ENCODE peak calls at places on chromosomes 16 and 17, in ten cellular contexts. C, I, J, V, E, S, Y, G, B and F are unnamed samples.

GRCh38 chr17:56125830-56126819 is 27.1 kb upstream of the ANKFN1 start:
- DNase-seq in E (peak), V (no peak), C (no peak), Y (peak), B (peak), G (peak), S (no peak), J (no peak), I (peak), F (peak)

GRCh38 chr17:19345486-19346350 is 16.8 kb downstream of the B9D1 start:
- DNase-seq in B (no peak), Y (no peak), C (peak), V (no peak), J (no peak), G (no peak), S (no peak), E (no peak), I (no peak), F (no peak)

GRCh38 chr16:76756951-76757350 is 434.0 kb upstream of the MON1B start:
- DNase-seq in C (no peak), I (no peak), Y (no peak), E (no peak), B (no peak), J (no peak), V (no peak), G (no peak), S (no peak), F (no peak)

GRCh38 chr16:79599256-79599836 is 1.2 kb downstream of the MAF start:
- DNase-seq in Y (no peak), I (no peak), C (peak), J (no peak), S (peak), G (peak), E (no peak), B (no peak), V (no peak), F (no peak)

GRCh38 chr17:16444258-16444886 is 29.0 kb downstream of the TRPV2 start:
- DNase-seq in V (peak), Y (no peak), E (no peak), S (no peak), I (no peak), G (no peak), J (no peak), C (no peak), B (no peak), F (no peak)

GRCh38 chr16:87897563-87898505 is 28.5 kb upstream of the SLC7A5 start:
- DNase-seq in I (no peak), G (no peak), V (no peak), Y (no peak), C (no peak), S (no peak), B (peak), J (no peak), E (no peak), F (no peak)

GRCh38 chr16:70789231-70789926 is 11.6 kb downstream of the VAC14 start:
- DNase-seq in E (peak), B (no peak), I (no peak), Y (peak), J (no peak), S (peak), G (no peak), C (no peak), V (peak), F (peak)

GRCh38 chr16:13968835-13969234 is 48.9 kb downstream of the ERCC4 start:
- DNase-seq in E (no peak), C (no peak), B (no peak), G (peak), I (no peak), J (no peak), S (no peak), V (no peak), Y (no peak), F (no peak)

GRCh38 chr16:24670623-24671454 is 58.6 kb upstream of the TNRC6A start:
- DNase-seq in G (peak), E (peak), B (peak), V (no peak), Y (peak), I (peak), S (peak), J (peak), C (peak), F (peak)

GRCh38 chr17:44919885-44920564 is 4.7 kb upstream of the GFAP start:
- DNase-seq in E (peak), Y (peak), C (peak), V (peak), J (no peak), B (peak), S (peak), I (peak), G (peak), F (peak)

GRCh38 chr16:25009822-25010221 is 5.3 kb downstream of the ARHGAP17 start:
- DNase-seq in G (no peak), C (peak), I (no peak), Y (no peak), E (no peak), B (no peak), J (no peak), V (no peak), S (peak), F (peak)

GRCh38 chr17:50872710-50873424 is 6.7 kb upstream of the TOB1 start:
- DNase-seq in B (no peak), V (peak), S (no peak), G (no peak), I (peak), E (no peak), J (no peak), C (no peak), Y (no peak), F (peak)

GRCh38 chr16:19912445-19913305 is 28.0 kb upstream of the GPRC5B start:
- DNase-seq in I (no peak), Y (no peak), C (no peak), J (peak), E (no peak), S (no peak), B (no peak), V (no peak), G (no peak), F (peak)

GRCh38 chr16:87789437-87790277 is 23.9 kb upstream of the KLHDC4 start:
- DNase-seq in G (no peak), Y (no peak), V (peak), I (no peak), B (no peak), S (no peak), E (no peak), J (peak), C (no peak), F (peak)

GRCh38 chr16:66934138-66934838 is at the start of gene CIAO2B:
- DNase-seq in C (peak), B (peak), G (peak), E (peak), Y (peak), I (peak), J (no peak), V (peak), S (peak), F (peak)

GRCh38 chr16:58028541-58029070 is 3.1 kb downstream of the MMP15 start:
- DNase-seq in S (no peak), E (no peak), J (no peak), B (no peak), G (no peak), Y (no peak), I (no peak), V (no peak), C (peak), F (no peak)

GRCh38 chr17:78313735-78314648 is 45.9 kb downstream of the SOCS3 start:
- DNase-seq in S (peak), V (peak), B (peak), J (no peak), C (peak), I (no peak), Y (no peak), G (peak), E (no peak), F (peak)

GRCh38 chr17:78314683-78315354 is 45.1 kb downstream of the SOCS3 start:
- DNase-seq in J (no peak), S (no peak), E (no peak), B (no peak), C (no peak), I (no peak), G (no peak), Y (no peak), V (no peak), F (no peak)

GRCh38 chr17:78316115-78316866 is 43.6 kb downstream of the SOCS3 start:
- DNase-seq in G (no peak), S (no peak), C (no peak), B (no peak), E (no peak), J (no peak), Y (no peak), I (no peak), V (no peak), F (no peak)

GRCh38 chr17:78316867-78317816 is 42.7 kb downstream of the SOCS3 start:
- DNase-seq in V (peak), G (peak), I (no peak), E (no peak), S (no peak), J (peak), C (peak), Y (no peak), B (no peak), F (peak)

GRCh38 chr17:78315355-78316114 is 44.3 kb downstream of the SOCS3 start:
- DNase-seq in B (no peak), J (peak), Y (peak), C (peak), S (peak), E (peak), G (no peak), I (peak), V (peak), F (peak)
- TF ChIP-seq CTCF in B (peak), J (peak), Y (no peak), C (no peak), S (no peak), E (no peak), G (no peak), I (peak), V (no peak), F (no peak)

DNA sequence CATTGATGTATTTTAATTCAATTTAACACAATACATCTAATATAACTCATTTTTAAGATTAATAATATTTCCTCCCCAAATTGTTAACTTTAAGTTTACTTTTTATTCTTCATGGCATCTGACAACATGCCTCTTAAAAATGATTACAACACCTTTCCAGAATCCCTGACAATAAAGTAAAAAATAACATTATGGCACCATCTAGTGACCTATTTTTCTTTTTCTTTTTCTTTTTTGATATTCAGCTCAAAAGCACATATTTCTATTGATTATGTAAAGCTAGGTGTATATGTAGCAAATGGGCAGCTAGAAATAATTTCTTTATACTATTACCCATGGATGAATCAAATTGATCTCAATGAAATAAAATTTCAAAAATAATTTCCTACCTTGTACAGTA is 834.3 kb upstream of the CDH8 start:
- DNase-seq in G (no peak), B (no peak), I (no peak), C (no peak), Y (no peak), S (no peak), V (no peak), J (no peak), E (no peak), F (no peak)
- TF ChIP-seq CTCF in G (no peak), B (peak), I (no peak), C (no peak), Y (no peak), S (peak), V (no peak), J (no peak), E (no peak), F (no peak)

GRCh38 chr17:29931253-29931932 is 1.4 kb upstream of the SSH2 start:
- DNase-seq in G (peak), C (peak), B (peak), E (peak), J (peak), S (peak), V (peak), Y (peak), I (peak), F (peak)

GRCh38 chr17:29933379-29933778 is 3.4 kb upstream of the SSH2 start:
- DNase-seq in Y (no peak), B (no peak), G (peak), C (no peak), V (no peak), J (no peak), S (no peak), I (peak), E (no peak), F (peak)

GRCh38 chr17:29941334-29941733 is at the start of gene EFCAB5:
- DNase-seq in J (no peak), G (no peak), E (no peak), S (no peak), V (no peak), B (no peak), C (no peak), I (no peak), Y (no peak), F (no peak)

GRCh38 chr17:29936724-29937123 is 4.7 kb upstream of the EFCAB5 start:
- DNase-seq in B (no peak), J (no peak), V (no peak), Y (no peak), E (no peak), S (no peak), I (no peak), G (no peak), C (no peak), F (no peak)
- TF ChIP-seq CTCF in B (no peak), J (no peak), V (no peak), Y (no peak), E (no peak), S (no peak), I (no peak), G (no peak), C (no peak), F (no peak)

DNA sequence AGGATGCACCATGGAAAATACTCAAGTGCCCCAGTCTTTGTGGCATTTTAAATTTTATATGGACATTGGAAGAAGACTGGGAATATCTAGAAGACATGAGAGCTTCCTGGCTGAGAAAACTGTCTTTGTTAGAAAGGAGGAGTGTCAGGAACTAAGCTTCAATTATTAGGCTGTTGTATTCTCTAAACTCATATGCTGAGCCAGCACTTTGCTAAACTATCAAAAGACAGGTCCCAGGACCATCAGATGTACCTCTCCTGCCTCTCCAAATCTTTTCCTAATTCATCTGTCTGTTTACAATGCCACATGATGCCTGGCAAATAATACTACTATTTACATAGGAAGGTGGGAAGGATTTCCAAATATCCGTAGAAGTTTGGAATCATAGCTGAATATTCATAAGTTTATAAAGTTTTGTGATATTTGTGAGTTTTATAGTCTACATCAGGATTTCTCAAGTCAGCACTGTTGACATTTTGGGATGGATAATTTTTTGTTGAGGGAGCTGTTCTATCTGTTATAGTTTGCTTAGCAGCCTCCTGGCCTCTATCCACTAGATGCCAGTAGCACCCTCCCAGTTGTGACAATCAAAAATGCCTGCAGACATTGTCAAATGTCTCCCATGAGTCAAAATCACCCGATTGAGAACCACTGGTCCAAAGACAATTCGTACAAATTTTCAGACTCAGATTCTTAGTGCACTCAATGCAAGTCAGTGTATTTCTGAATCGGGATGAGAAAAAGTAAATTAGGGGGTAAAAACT is 61.2 kb upstream of the NETO2 start:
- DNase-seq in G (no peak), Y (no peak), B (no peak), E (no peak), J (no peak), S (no peak), C (no peak), V (no peak), I (no peak), F (no peak)
- TF ChIP-seq CTCF in G (no peak), Y (no peak), B (peak), E (no peak), J (peak), S (no peak), C (no peak), V (no peak), I (no peak), F (no peak)

GRCh38 chr17:4583796-4584124 is 569 bp upstream of the SMTNL2 start:
- DNase-seq in J (no peak), I (no peak), C (no peak), G (peak), Y (no peak), S (no peak), E (no peak), V (no peak), B (peak), F (no peak)
- TF ChIP-seq CTCF in J (peak), I (peak), C (peak), G (peak), Y (peak), S (peak), E (no peak), V (no peak), B (peak), F (peak)

GRCh38 chr17:67276075-67276474 is 31.1 kb upstream of the HELZ start:
- DNase-seq in B (peak), E (no peak), G (no peak), C (no peak), V (no peak), J (no peak), S (no peak), Y (no peak), I (no peak), F (no peak)
- TF ChIP-seq CTCF in B (peak), E (no peak), G (no peak), C (peak), V (no peak), J (peak), S (no peak), Y (no peak), I (no peak), F (no peak)

GRCh38 chr17:18004901-18005305 is 32.2 kb downstream of the DRC3 start:
- DNase-seq in Y (no peak), B (no peak), J (no peak), G (no peak), I (no peak), V (no peak), S (no peak), E (no peak), C (no peak), F (no peak)
- TF ChIP-seq CTCF in Y (no peak), B (no peak), J (peak), G (peak), I (peak), V (no peak), S (peak), E (no peak), C (no peak), F (peak)

GRCh38 chr16:4801051-4801961 is 1.1 kb downstream of the ROGDI start:
- DNase-seq in V (no peak), J (no peak), B (no peak), S (no peak), E (no peak), I (no peak), Y (no peak), C (no peak), G (peak), F (no peak)

GRCh38 chr16:4801962-4802658 is at the start of gene ROGDI:
- DNase-seq in Y (no peak), B (peak), G (peak), J (no peak), S (peak), E (peak), C (peak), I (no peak), V (peak), F (peak)

GRCh38 chr16:4798456-4798855 is 3.3 kb downstream of the SMIM22 start:
- DNase-seq in C (no peak), S (no peak), V (no peak), J (no peak), I (no peak), E (no peak), B (no peak), Y (no peak), G (no peak), F (no peak)

GRCh38 chr16:4799171-4799855 is 3.1 kb downstream of the ROGDI start:
- DNase-seq in E (no peak), G (no peak), I (no peak), V (no peak), S (no peak), J (no peak), B (no peak), Y (no peak), C (no peak), F (no peak)

DNA sequence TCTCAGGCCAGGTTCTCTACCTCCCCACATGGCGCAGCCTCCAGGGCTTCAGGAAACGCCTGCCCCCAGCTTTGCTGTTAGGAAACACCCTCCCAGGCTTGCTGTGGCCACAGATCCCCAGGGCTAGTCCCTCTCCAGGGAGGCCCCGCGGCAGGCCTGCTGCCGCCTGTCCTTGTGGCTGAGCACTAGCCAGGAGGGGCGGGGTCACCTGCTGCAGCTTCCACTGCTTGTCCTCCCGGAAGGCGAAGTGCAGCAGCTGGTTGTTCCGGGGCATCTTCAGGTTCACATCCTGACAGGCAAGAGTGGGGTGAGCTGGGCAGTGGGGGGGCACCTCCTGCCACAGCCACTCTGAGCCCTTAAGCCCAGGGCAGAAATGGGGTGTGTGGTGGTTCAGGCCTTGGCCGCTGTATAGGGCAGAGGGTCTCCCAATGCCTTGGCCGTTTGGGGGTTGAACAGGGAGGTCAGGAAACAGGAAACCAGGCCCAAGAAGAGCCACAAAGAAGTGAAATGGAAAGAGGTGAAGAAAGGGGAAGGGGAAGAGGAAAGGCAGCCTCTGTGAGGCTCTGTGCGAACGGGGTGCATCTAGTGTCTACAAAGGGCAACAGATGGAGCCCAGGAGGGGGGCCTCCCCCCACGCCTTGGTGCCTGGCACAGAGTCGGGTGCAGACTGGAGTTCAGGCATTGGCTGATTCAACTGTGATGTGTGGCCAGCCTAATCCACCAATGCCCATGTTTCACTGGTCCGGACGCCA is 2.0 kb downstream of the ROGDI start:
- DNase-seq in B (no peak), V (peak), C (peak), Y (no peak), I (no peak), E (no peak), S (peak), J (no peak), G (no peak), F (no peak)
- TF ChIP-seq CTCF in B (no peak), V (no peak), C (no peak), Y (no peak), I (no peak), E (no peak), S (no peak), J (no peak), G (no peak), F (no peak)

GRCh38 chr16:85172465-85173071 is 60.3 kb upstream of the CIBAR2 start:
- DNase-seq in I (no peak), V (no peak), J (no peak), S (peak), E (no peak), C (no peak), Y (no peak), B (no peak), G (peak), F (peak)
- TF ChIP-seq CTCF in I (peak), V (no peak), J (peak), S (peak), E (peak), C (peak), Y (peak), B (peak), G (peak), F (peak)